ENCODE peak calls at places on chromosomes 13 and 19, in eight cellular contexts. I, R, O, Z, A, F, D and Q are unnamed samples.

GRCh38 chr13:42990147-42990990 is 1.7 kb downstream of the EPSTI1 start:
- DNase-seq in R (no peak), O (peak), F (no peak), A (no peak), I (no peak), Z (peak), D (no peak), Q (peak)

GRCh38 chr19:5867201-5868136 is 2.9 kb downstream of the FUT5 start:
- DNase-seq in F (no peak), O (no peak), A (no peak), D (no peak), R (no peak), Z (no peak), I (no peak), Q (no peak)

GRCh38 chr13:46914341-46914740 is 17.5 kb upstream of the HTR2A start:
- DNase-seq in R (no peak), F (no peak), Z (no peak), D (no peak), I (no peak), O (no peak), A (no peak), Q (no peak)

GRCh38 chr19:39413903-39414608 is 1.6 kb downstream of the PLEKHG2 start:
- DNase-seq in A (no peak), D (no peak), O (peak), I (peak), F (peak), Z (peak), R (peak), Q (peak)

GRCh38 chr13:113448885-113449692 is 4.2 kb downstream of the ADPRHL1 start:
- DNase-seq in A (no peak), F (no peak), I (peak), R (peak), O (peak), Z (no peak), D (no peak), Q (no peak)

GRCh38 chr19:42412661-42413076 is 14.5 kb downstream of the LIPE start:
- DNase-seq in R (no peak), A (no peak), F (no peak), Z (no peak), D (no peak), O (no peak), I (no peak), Q (no peak)

GRCh38 chr19:46818812-46819211 is 30.4 kb upstream of the SLC1A5 start:
- DNase-seq in O (peak), I (no peak), F (no peak), D (no peak), Z (peak), R (peak), A (peak), Q (peak)

GRCh38 chr19:47109541-47110375 is 3.8 kb downstream of the ZC3H4 start:
- DNase-seq in I (peak), R (peak), Z (peak), A (peak), F (no peak), O (peak), D (no peak), Q (peak)

GRCh38 chr19:46065486-46065885 is 24.7 kb upstream of the IGFL4 start:
- DNase-seq in D (no peak), A (no peak), O (peak), R (no peak), I (no peak), Z (peak), F (no peak), Q (peak)

GRCh38 chr13:93218583-93218982 is 8.0 kb upstream of the GPC6 start:
- DNase-seq in F (no peak), O (peak), Z (no peak), I (no peak), A (no peak), D (no peak), R (no peak), Q (no peak)

GRCh38 chr13:34733720-34734119 is 208.3 kb upstream of the NBEA start:
- DNase-seq in D (peak), A (no peak), I (no peak), Z (peak), O (peak), R (no peak), F (peak), Q (peak)

GRCh38 chr13:73722120-73722519 is 412.1 kb downstream of the KLF12 start:
- DNase-seq in Z (peak), R (no peak), A (no peak), O (peak), D (no peak), I (no peak), F (no peak), Q (peak)

GRCh38 chr13:67134322-67135129 is 95.6 kb downstream of the PCDH9 start:
- DNase-seq in F (no peak), D (no peak), R (no peak), Z (peak), A (peak), I (no peak), O (no peak), Q (peak)

GRCh38 chr19:18763674-18764590 is 27.2 kb downstream of the COMP start:
- DNase-seq in I (no peak), Z (no peak), D (no peak), O (peak), F (no peak), A (no peak), R (no peak), Q (no peak)

GRCh38 chr13:43767351-43767901 is 19.3 kb downstream of the ENOX1 start:
- DNase-seq in Z (peak), D (no peak), I (no peak), F (no peak), R (no peak), O (peak), A (no peak), Q (no peak)

GRCh38 chr13:40102854-40103253 is 447.4 kb downstream of the COG6 start:
- DNase-seq in Z (no peak), A (no peak), R (no peak), I (no peak), F (no peak), O (peak), D (no peak), Q (no peak)

GRCh38 chr19:2616741-2617392 is 85.6 kb downstream of the GNG7 start:
- DNase-seq in O (no peak), F (no peak), A (peak), Z (no peak), D (no peak), I (no peak), R (no peak), Q (no peak)

GRCh38 chr13:45178349-45179142 is 22.3 kb downstream of the KCTD4 start:
- DNase-seq in Z (peak), F (no peak), O (peak), I (peak), R (no peak), D (no peak), A (peak), Q (peak)

GRCh38 chr19:4776436-4777205 is 14.9 kb upstream of the FEM1A start:
- DNase-seq in I (no peak), A (no peak), F (peak), R (no peak), D (no peak), Z (no peak), O (peak), Q (no peak)

GRCh38 chr19:45790942-45791341 is 1.7 kb downstream of the DMWD start:
- DNase-seq in Z (no peak), D (no peak), R (no peak), A (peak), F (no peak), O (no peak), I (no peak), Q (no peak)

GRCh38 chr13:98761126-98761978 is 8.9 kb upstream of the SLC15A1 start:
- DNase-seq in F (no peak), O (peak), D (no peak), R (no peak), A (peak), I (no peak), Z (peak), Q (peak)

GRCh38 chr19:41698746-41699230 is 9.6 kb upstream of the CEACAM5 start:
- DNase-seq in I (peak), D (no peak), F (no peak), R (no peak), Z (no peak), O (no peak), A (no peak), Q (no peak)

GRCh38 chr13:60463787-60464186 is 66.8 kb downstream of the TDRD3 start:
- DNase-seq in R (no peak), I (no peak), O (no peak), F (no peak), A (no peak), Z (no peak), D (no peak), Q (no peak)

GRCh38 chr19:42345191-42345812 is 19.9 kb downstream of the MEGF8 start:
- DNase-seq in R (no peak), I (no peak), D (no peak), O (peak), Z (peak), F (no peak), A (no peak), Q (peak)

GRCh38 chr13:77800219-77800618 is 102.7 kb downstream of the SLAIN1 start:
- DNase-seq in F (no peak), I (no peak), Z (no peak), R (no peak), O (peak), D (no peak), A (no peak), Q (peak)

GRCh38 chr19:16019691-16020448 is 56.4 kb upstream of the TPM4 start:
- DNase-seq in O (no peak), A (no peak), D (no peak), R (peak), Z (no peak), I (no peak), F (no peak), Q (no peak)

GRCh38 chr13:70541451-70541850 is 433.2 kb upstream of the KLHL1 start:
- DNase-seq in D (no peak), I (no peak), Z (no peak), R (no peak), F (no peak), O (no peak), A (no peak), Q (no peak)

GRCh38 chr13:23739597-23739996 is 149.6 kb downstream of the MIPEP start:
- DNase-seq in R (no peak), O (no peak), A (no peak), Z (no peak), D (no peak), F (no peak), I (no peak), Q (no peak)

GRCh38 chr19:46574533-46574932 is 26.6 kb upstream of the CALM3 start:
- DNase-seq in Z (no peak), D (no peak), F (peak), I (no peak), O (no peak), R (peak), A (peak), Q (peak)

GRCh38 chr19:1065606-1066109 is 1.3 kb upstream of the ARHGAP45 start:
- DNase-seq in F (no peak), R (peak), D (no peak), O (no peak), Z (no peak), I (peak), A (no peak), Q (no peak)

GRCh38 chr13:110627351-110627750 is 12.0 kb downstream of the NAXD start:
- DNase-seq in D (no peak), A (no peak), O (no peak), F (no peak), R (no peak), Z (no peak), I (no peak), Q (no peak)

GRCh38 chr13:110628952-110629701 is 13.8 kb downstream of the NAXD start:
- DNase-seq in D (no peak), A (no peak), F (no peak), O (no peak), I (no peak), Z (no peak), R (peak), Q (no peak)

GRCh38 chr13:110628477-110628793 is 13.1 kb downstream of the NAXD start:
- DNase-seq in D (no peak), Z (no peak), F (no peak), R (peak), I (no peak), O (no peak), A (no peak), Q (no peak)

GRCh38 chr13:110626510-110626909 is 11.2 kb downstream of the NAXD start:
- DNase-seq in F (no peak), Z (no peak), O (no peak), R (no peak), I (no peak), A (no peak), D (no peak), Q (no peak)

GRCh38 chr13:110627761-110628476 is 12.6 kb downstream of the NAXD start:
- DNase-seq in O (no peak), D (no peak), A (no peak), R (peak), F (no peak), I (no peak), Z (no peak), Q (no peak)
- H3K9ac ChIP-seq in O (no peak), D (no peak), A (no peak), R (no peak), F (no peak), I (no peak), Z (no peak), Q (no peak)

GRCh38 chr13:19960673-19961015 is 2.1 kb downstream of the ZMYM2 start:
- DNase-seq in D (no peak), Z (no peak), O (peak), F (no peak), A (no peak), R (no peak), I (no peak), Q (no peak)
- H3K9ac ChIP-seq in D (no peak), Z (no peak), O (peak), F (no peak), A (peak), R (no peak), I (no peak), Q (peak)

GRCh38 chr13:106372199-106373160 is 163.0 kb downstream of the EFNB2 start:
- DNase-seq in Z (peak), A (peak), O (peak), F (no peak), D (no peak), I (no peak), R (no peak), Q (peak)
- H3K9ac ChIP-seq in Z (no peak), A (no peak), O (no peak), F (no peak), D (no peak), I (no peak), R (no peak), Q (no peak)

DNA sequence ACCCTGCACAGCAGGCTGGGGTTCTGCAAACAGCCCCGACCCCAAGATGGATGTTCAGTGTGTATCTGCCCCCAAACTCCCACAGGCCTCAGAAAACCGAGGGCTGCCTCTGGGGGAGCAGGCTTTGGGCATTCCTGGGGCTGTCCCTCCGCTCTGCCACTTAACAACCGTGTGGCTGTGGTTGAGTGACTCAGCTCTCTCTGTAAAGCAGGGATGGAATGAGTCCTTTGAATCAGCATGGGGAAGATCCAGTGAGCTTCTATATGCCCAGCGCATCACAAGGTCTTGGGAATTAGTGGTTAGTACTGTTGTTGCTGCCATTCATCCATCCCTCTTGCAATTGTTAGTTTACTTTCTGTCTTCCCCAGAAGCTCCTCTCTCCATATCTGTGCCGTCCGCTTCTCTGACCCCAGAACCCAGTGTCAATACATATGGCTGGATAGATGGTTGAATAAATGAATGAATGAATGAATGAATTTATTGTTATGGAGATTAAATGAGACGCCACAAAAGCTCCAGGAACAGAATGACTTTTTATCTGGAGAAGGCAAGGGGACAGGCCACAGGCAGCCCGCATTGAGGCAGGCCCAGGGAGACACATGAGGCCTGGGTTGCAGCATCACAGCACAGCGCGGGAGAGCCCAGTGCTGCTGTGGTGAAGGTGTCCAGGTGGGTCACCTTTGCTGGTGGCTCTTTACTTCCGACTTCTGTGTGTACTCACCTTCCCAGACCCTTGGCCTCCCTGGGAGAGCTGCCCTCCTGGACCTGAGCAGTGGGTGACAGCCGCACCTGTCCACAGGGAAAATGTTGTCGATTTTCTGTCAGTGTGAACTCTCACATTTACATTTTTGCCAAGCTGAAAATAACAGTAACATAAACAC is 89.3 kb downstream of the RGCC start:
- DNase-seq in R (no peak), Z (peak), A (no peak), I (peak), D (no peak), F (no peak), O (peak), Q (peak)
- H3K9ac ChIP-seq in R (no peak), Z (no peak), A (no peak), I (peak), D (no peak), F (no peak), O (peak), Q (no peak)

GRCh38 chr19:51663650-51664049 is 17.0 kb upstream of the SIGLEC14 start:
- DNase-seq in A (no peak), D (no peak), I (no peak), F (no peak), Z (no peak), O (no peak), R (no peak), Q (no peak)

GRCh38 chr19:51664131-51664530 is 17.5 kb upstream of the SIGLEC14 start:
- DNase-seq in O (no peak), A (no peak), D (no peak), I (no peak), Z (no peak), F (no peak), R (no peak), Q (no peak)

GRCh38 chr19:51668167-51668566 is 21.5 kb upstream of the SIGLEC14 start:
- DNase-seq in A (no peak), O (no peak), D (no peak), Z (no peak), I (no peak), F (no peak), R (no peak), Q (no peak)

GRCh38 chr19:51660975-51661600 is 14.5 kb upstream of the SIGLEC14 start:
- DNase-seq in Z (peak), I (peak), O (peak), F (peak), A (peak), D (peak), R (peak), Q (peak)

DNA sequence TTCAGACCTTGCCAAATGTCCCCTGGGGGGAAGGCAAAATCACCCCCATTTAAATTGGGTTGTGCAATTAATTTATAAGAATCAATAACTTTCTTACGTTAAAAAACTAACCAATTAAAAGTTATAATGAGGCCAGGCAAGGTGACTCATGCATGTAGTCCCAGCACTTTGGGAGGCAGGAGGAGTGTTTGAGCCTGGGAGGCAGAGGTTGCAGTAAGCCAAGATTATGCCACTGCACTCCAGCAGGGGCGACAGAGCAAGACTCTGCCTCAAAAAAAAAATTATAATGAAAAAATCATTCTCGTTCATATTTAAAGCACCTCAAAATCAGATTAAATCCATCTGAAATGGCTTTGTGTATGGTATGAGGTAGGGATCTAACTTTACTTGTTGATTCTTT is 18.4 kb upstream of the SIGLEC14 start:
- DNase-seq in A (no peak), R (no peak), O (peak), D (no peak), F (no peak), Z (peak), I (no peak), Q (peak)
- H3K9ac ChIP-seq in A (no peak), R (no peak), O (no peak), D (no peak), F (no peak), Z (no peak), I (no peak), Q (no peak)

DNA sequence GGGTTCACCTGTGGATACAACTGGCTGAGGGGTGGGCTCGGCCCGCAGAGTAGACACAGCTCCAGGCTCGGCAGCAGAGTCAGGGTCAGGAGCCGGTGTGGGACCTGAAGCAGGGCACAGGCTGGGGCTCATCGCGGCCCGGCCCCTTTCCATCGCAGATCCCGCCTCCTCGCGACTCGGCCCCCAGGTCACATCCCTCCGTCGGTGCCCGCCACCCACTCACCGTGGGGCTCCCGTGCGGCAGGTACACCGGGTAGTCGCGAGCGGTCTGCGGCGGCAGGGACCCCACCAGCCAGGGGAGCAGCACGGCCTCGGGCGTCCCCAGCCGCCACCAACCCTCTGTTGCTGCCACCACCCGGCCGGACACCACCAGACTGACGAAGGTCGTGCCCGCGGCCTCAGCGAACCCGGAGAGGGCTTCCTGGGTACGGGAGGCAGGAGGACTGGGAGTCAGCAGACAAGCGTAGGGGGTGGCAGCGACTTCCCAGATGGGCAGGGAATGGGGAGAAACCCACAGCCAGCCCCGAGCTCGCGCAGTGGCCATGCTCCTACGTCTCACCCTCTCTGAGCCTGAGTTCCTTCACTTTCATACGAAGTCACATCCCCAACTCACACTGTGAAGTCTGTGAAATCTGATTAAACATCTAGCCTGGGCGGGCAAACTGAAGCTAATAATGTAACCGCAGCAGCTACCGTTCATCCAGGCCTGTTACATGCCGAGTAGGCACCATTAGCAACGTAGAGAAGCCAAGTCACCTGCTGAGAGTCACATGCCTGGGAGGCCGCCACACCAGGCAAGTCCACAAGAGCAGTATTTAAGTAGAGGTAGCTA is 3.7 kb downstream of the FUZ start:
- DNase-seq in O (peak), A (no peak), Z (no peak), R (peak), F (peak), D (no peak), I (peak), Q (peak)
- H3K9ac ChIP-seq in O (peak), A (no peak), Z (peak), R (no peak), F (no peak), D (peak), I (peak), Q (peak)

GRCh38 chr13:51221674-51222509 is at the start of gene FAM124A:
- DNase-seq in I (peak), R (peak), Z (peak), D (peak), O (peak), A (peak), F (peak), Q (peak)

GRCh38 chr13:51221108-51221507 is 1.1 kb upstream of the FAM124A start:
- DNase-seq in A (no peak), F (no peak), Z (no peak), D (no peak), O (no peak), I (no peak), R (peak), Q (no peak)

GRCh38 chr13:51222510-51223283 is 499 bp downstream of the FAM124A start:
- DNase-seq in A (no peak), Z (no peak), R (peak), D (peak), O (peak), I (no peak), F (peak), Q (peak)

GRCh38 chr13:51225034-51225433 is 2.8 kb downstream of the FAM124A start:
- DNase-seq in F (no peak), D (no peak), R (no peak), O (peak), A (no peak), I (no peak), Z (no peak), Q (peak)

GRCh38 chr13:51223284-51224270 is 1.4 kb downstream of the FAM124A start:
- DNase-seq in O (no peak), A (no peak), F (peak), Z (no peak), I (no peak), R (peak), D (no peak), Q (no peak)
- H3K9ac ChIP-seq in O (no peak), A (no peak), F (peak), Z (no peak), I (no peak), R (peak), D (no peak), Q (peak)

GRCh38 chr13:50375792-50376191 is 360.5 kb downstream of the KCNRG start:
- DNase-seq in Z (peak), A (no peak), F (no peak), R (no peak), I (no peak), D (no peak), O (peak), Q (peak)
- H3K9ac ChIP-seq in Z (no peak), A (no peak), F (no peak), R (no peak), I (no peak), D (no peak), O (peak), Q (no peak)

GRCh38 chr19:11098861-11099260 is 9.6 kb downstream of the LDLR start:
- DNase-seq in Z (no peak), R (no peak), F (no peak), D (no peak), O (no peak), I (no peak), A (no peak), Q (no peak)
- H3K9ac ChIP-seq in Z (no peak), R (no peak), F (no peak), D (no peak), O (no peak), I (no peak), A (no peak), Q (no peak)